ENCODE peak calls at places on chromosome 13, in four cellular contexts. L is vagina, H is esophagus squamous epithelium, D is amygdala. R is an unnamed sample.

GRCh38 chr13:105410602-105411001 is 1124.9 kb downstream of the EFNB2 start:
- DNase-seq in L (no peak), H (no peak), D (peak), R (peak)

GRCh38 chr13:97434417-97435296 is 688 bp downstream of the RAP2A start:
- DNase-seq in L (peak), H (peak), D (peak), R (peak)

GRCh38 chr13:29507356-29507755 is 88.1 kb downstream of the SLC7A1 start:
- DNase-seq in L (no peak), H (no peak), D (no peak), R (no peak)

GRCh38 chr13:112703935-112704633 is 14.2 kb downstream of the ATP11A start:
- DNase-seq in L (no peak), H (no peak), D (no peak), R (peak)

GRCh38 chr13:34156841-34157365 is 339.0 kb downstream of the RFC3 start:
- DNase-seq in L (no peak), H (no peak), D (peak), R (no peak)

GRCh38 chr13:99949657-99950413 is 21.7 kb downstream of the ZIC5 start:
- DNase-seq in L (no peak), H (no peak), D (no peak), R (peak)

GRCh38 chr13:83065136-83065535 is 817.1 kb downstream of the SLITRK1 start:
- DNase-seq in L (peak), H (no peak), D (no peak), R (no peak)

GRCh38 chr13:38914070-38914469 is 76.6 kb downstream of the STOML3 start:
- DNase-seq in L (no peak), H (no peak), D (no peak), R (no peak)

GRCh38 chr13:45737571-45738002 is 35.5 kb downstream of the CBY2 start:
- DNase-seq in L (no peak), H (no peak), D (no peak), R (peak)

GRCh38 chr13:44132710-44133109 is 240.9 kb upstream of the SERP2 start:
- DNase-seq in L (no peak), H (no peak), D (peak), R (no peak)

GRCh38 chr13:32086366-32086765 is 54.8 kb downstream of the FRY start:
- DNase-seq in L (no peak), H (no peak), D (no peak), R (no peak)

GRCh38 chr13:25980255-25980654 is 71.6 kb downstream of the SHISA2 start:
- DNase-seq in L (no peak), H (no peak), D (peak), R (peak)

GRCh38 chr13:106161186-106161585 is 374.3 kb downstream of the EFNB2 start:
- DNase-seq in L (no peak), H (no peak), D (no peak), R (no peak)

GRCh38 chr13:54110597-54110996 is 1082.0 kb downstream of the OLFM4 start:
- DNase-seq in L (no peak), H (no peak), D (no peak), R (no peak)

GRCh38 chr13:49063526-49063925 is 87.8 kb downstream of the FNDC3A start:
- DNase-seq in L (no peak), H (no peak), D (no peak), R (no peak)

GRCh38 chr13:95641961-95642621 is 2.4 kb downstream of the DZIP1 start:
- DNase-seq in L (no peak), H (no peak), D (peak), R (peak)

GRCh38 chr13:80276371-80277289 is 64.3 kb downstream of the SPRY2 start:
- DNase-seq in L (no peak), H (no peak), D (no peak), R (peak)

GRCh38 chr13:37175996-37176395 is 70.5 kb upstream of the CSNK1A1L start:
- DNase-seq in L (no peak), H (no peak), D (no peak), R (no peak)

GRCh38 chr13:45068036-45069001 is 52.0 kb upstream of the GTF2F2 start:
- DNase-seq in L (no peak), H (no peak), D (no peak), R (no peak)

GRCh38 chr13:102443234-102443633 is 41.4 kb upstream of the FGF14 start:
- DNase-seq in L (no peak), H (no peak), D (no peak), R (no peak)

GRCh38 chr13:41751277-41751676 is 209.6 kb downstream of the VWA8 start:
- DNase-seq in L (no peak), H (no peak), D (no peak), R (no peak)

GRCh38 chr13:36736119-36736726 is 62.4 kb downstream of the SERTM1 start:
- DNase-seq in L (no peak), H (no peak), D (peak), R (peak)

GRCh38 chr13:92657565-92657964 is 569.0 kb upstream of the GPC6 start:
- DNase-seq in L (no peak), H (no peak), D (no peak), R (no peak)

GRCh38 chr13:35848316-35848715 is 282.9 kb downstream of the DCLK1 start:
- DNase-seq in L (no peak), H (no peak), D (no peak), R (no peak)